ENCODE peak calls at places on chromosomes 11 and 22, in seven cellular contexts. Z, H, U, L, M, N and V are unnamed samples.
A peak's percentile ranks its signal among the peaks of the same experiment; 100 is the strongest.

GRCh38 chr22:39316440-39317083 is 2.9 kb downstream of the RPL3 start:
- DNase-seq in Z (peak; percentile 52), H (peak; percentile 95), U (peak; percentile 78), L (peak; percentile 91), M (peak; percentile 88), N (peak; percentile 93), V (peak; percentile 86)

GRCh38 chr22:18001040-18001893 is 23.1 kb downstream of the MICAL3 start:
- DNase-seq in Z (peak; percentile 96), H (peak; percentile 98), U (peak; percentile 81), L (peak; percentile 97), M (peak; percentile 97), N (peak; percentile 96), V (peak; percentile 95)

GRCh38 chr22:29030016-29030617 is 31.5 kb downstream of the C22orf31 start:
- DNase-seq in Z (no peak), H (peak; percentile 80), U (no peak), L (no peak), M (no peak), N (peak; percentile 21), V (no peak)

GRCh38 chr11:16347928-16348685 is 8.2 kb downstream of the SOX6 start:
- DNase-seq in Z (peak; percentile 77), H (peak; percentile 7), U (no peak), L (no peak), M (no peak), N (peak; percentile 14), V (no peak)

GRCh38 chr22:19448739-19449421 is 1.4 kb upstream of the C22orf39 start:
- DNase-seq in Z (no peak), H (no peak), U (no peak), L (no peak), M (no peak), N (no peak), V (no peak)

GRCh38 chr22:27431896-27432295 is 369.7 kb downstream of the MN1 start:
- DNase-seq in Z (no peak), H (no peak), U (no peak), L (no peak), M (no peak), N (no peak), V (no peak)

GRCh38 chr11:93887111-93887510 is 36.7 kb upstream of the VSTM5 start:
- DNase-seq in Z (no peak), H (no peak), U (no peak), L (no peak), M (no peak), N (no peak), V (no peak)

GRCh38 chr11:5345831-5346230 is 2.5 kb upstream of the OR51B5 start:
- DNase-seq in Z (no peak), H (no peak), U (no peak), L (no peak), M (no peak), N (no peak), V (no peak)

GRCh38 chr22:43846966-43847365 is 15.3 kb downstream of the SULT4A1 start:
- DNase-seq in Z (no peak), H (no peak), U (no peak), L (no peak), M (no peak), N (no peak), V (no peak)

GRCh38 chr11:8207080-8208000 is 38.5 kb upstream of the RIC3 start:
- DNase-seq in Z (peak; percentile 61), H (peak; percentile 18), U (no peak), L (no peak), M (no peak), N (peak; percentile 2), V (no peak)

GRCh38 chr11:134437821-134438220 is 25.8 kb upstream of the B3GAT1 start:
- DNase-seq in Z (no peak), H (no peak), U (no peak), L (no peak), M (no peak), N (no peak), V (no peak)

GRCh38 chr11:124644426-124645280 is 22.0 kb downstream of the TBRG1 start:
- DNase-seq in Z (peak; percentile 78), H (peak; percentile 95), U (peak; percentile 56), L (peak; percentile 79), M (peak; percentile 72), N (peak; percentile 79), V (peak; percentile 64)

GRCh38 chr11:3146612-3147256 is 18.4 kb downstream of the OSBPL5 start:
- DNase-seq in Z (no peak), H (peak; percentile 91), U (no peak), L (peak; percentile 11), M (no peak), N (peak; percentile 64), V (no peak)

GRCh38 chr11:95092549-95093324 is 3.1 kb downstream of the ENDOD1 start:
- DNase-seq in Z (no peak), H (peak; percentile 59), U (no peak), L (peak; percentile 94), M (peak; percentile 40), N (peak; percentile 73), V (peak; percentile 39)

GRCh38 chr11:3123761-3124733 is 41.1 kb downstream of the OSBPL5 start:
- DNase-seq in Z (no peak), H (peak; percentile 96), U (no peak), L (peak; percentile 95), M (no peak), N (peak; percentile 96), V (peak; percentile 92)

GRCh38 chr11:67285541-67286498 is 3.3 kb upstream of the ANKRD13D start:
- DNase-seq in Z (no peak), H (no peak), U (no peak), L (no peak), M (no peak), N (no peak), V (no peak)

GRCh38 chr11:66277475-66278391 is at the start of gene CNIH2:
- DNase-seq in Z (peak; percentile 43), H (peak; percentile 68), U (peak; percentile 66), L (no peak), M (no peak), N (no peak), V (peak; percentile 16)

GRCh38 chr22:19378362-19378711 is 53.2 kb downstream of the HIRA start:
- DNase-seq in Z (no peak), H (no peak), U (no peak), L (no peak), M (no peak), N (no peak), V (no peak)

GRCh38 chr11:96969251-96969650 is 579.4 kb downstream of the JRKL start:
- DNase-seq in Z (no peak), H (no peak), U (no peak), L (peak; percentile 25), M (no peak), N (no peak), V (no peak)

GRCh38 chr11:61134801-61135257 is 26.4 kb downstream of the VPS37C start:
- DNase-seq in Z (no peak), H (no peak), U (no peak), L (no peak), M (no peak), N (no peak), V (no peak)

GRCh38 chr11:7667460-7667859 is 5.8 kb downstream of the CYB5R2 start:
- DNase-seq in Z (no peak), H (peak; percentile 63), U (no peak), L (no peak), M (no peak), N (no peak), V (no peak)

GRCh38 chr11:7571640-7572000 is 57.8 kb downstream of the PPFIBP2 start:
- DNase-seq in Z (peak; percentile 43), H (peak; percentile 84), U (peak; percentile 79), L (peak; percentile 60), M (peak; percentile 37), N (peak; percentile 64), V (peak; percentile 23)

GRCh38 chr11:834371-835316 is 1.9 kb downstream of the CD151 start:
- DNase-seq in Z (no peak), H (peak; percentile 95), U (no peak), L (peak; percentile 68), M (no peak), N (peak; percentile 77), V (peak; percentile 31)

GRCh38 chr11:116825854-116826750 is 3.0 kb upstream of the APOA4 start:
- DNase-seq in Z (no peak), H (no peak), U (no peak), L (no peak), M (no peak), N (no peak), V (no peak)

GRCh38 chr22:45131749-45132148 is 32.0 kb upstream of the NUP50 start:
- DNase-seq in Z (no peak), H (no peak), U (no peak), L (no peak), M (peak; percentile 78), N (no peak), V (peak; percentile 80)

GRCh38 chr11:64659417-64660144 is 63.4 kb downstream of the NRXN2 start:
- DNase-seq in Z (no peak), H (peak; percentile 52), U (no peak), L (peak; percentile 88), M (no peak), N (peak; percentile 98), V (peak; percentile 95)

GRCh38 chr22:44118645-44119315 is 61.9 kb upstream of the PARVG start:
- DNase-seq in Z (no peak), H (no peak), U (no peak), L (no peak), M (no peak), N (no peak), V (no peak)

GRCh38 chr11:77467993-77468392 is 5.9 kb downstream of the PAK1 start:
- DNase-seq in Z (no peak), H (no peak), U (no peak), L (peak; percentile 38), M (no peak), N (no peak), V (peak; percentile 44)

GRCh38 chr11:117945047-117945820 is 16.0 kb upstream of the TMPRSS13 start:
- DNase-seq in Z (no peak), H (no peak), U (no peak), L (no peak), M (no peak), N (no peak), V (no peak)

GRCh38 chr11:116256155-116256554 is 516.6 kb downstream of the BUD13 start:
- DNase-seq in Z (no peak), H (no peak), U (no peak), L (no peak), M (no peak), N (no peak), V (no peak)

GRCh38 chr11:14454861-14455632 is 44.6 kb downstream of the COPB1 start:
- DNase-seq in Z (no peak), H (peak; percentile 43), U (no peak), L (peak; percentile 47), M (peak; percentile 35), N (no peak), V (no peak)

GRCh38 chr11:66359662-66360087 is 11.9 kb downstream of the SLC29A2 start:
- DNase-seq in Z (no peak), H (no peak), U (no peak), L (no peak), M (no peak), N (no peak), V (no peak)

GRCh38 chr22:30044369-30044768 is 35.9 kb upstream of the HORMAD2 start:
- DNase-seq in Z (peak; percentile 2), H (peak; percentile 92), U (no peak), L (peak; percentile 95), M (no peak), N (peak; percentile 86), V (no peak)

GRCh38 chr11:79160786-79161403 is 279.9 kb downstream of the TENM4 start:
- DNase-seq in Z (no peak), H (no peak), U (no peak), L (no peak), M (no peak), N (no peak), V (peak; percentile 54)

GRCh38 chr22:44758354-44758969 is 6.1 kb downstream of the ARHGAP8 start:
- DNase-seq in Z (no peak), H (peak; percentile 69), U (no peak), L (peak; percentile 9), M (no peak), N (peak; percentile 44), V (no peak)

GRCh38 chr11:118975771-118976709 is 4.5 kb downstream of the FOXR1 start:
- DNase-seq in Z (no peak), H (peak; percentile 37), U (no peak), L (no peak), M (no peak), N (no peak), V (peak; percentile 20)

GRCh38 chr11:116852261-116853125 is 15.1 kb upstream of the APOA1 start:
- DNase-seq in Z (no peak), H (peak; percentile 21), U (no peak), L (peak; percentile 80), M (no peak), N (peak; percentile 90), V (peak; percentile 25)

GRCh38 chr11:20031155-20032001 is 128.9 kb downstream of the DBX1 start:
- DNase-seq in Z (no peak), H (peak; percentile 93), U (no peak), L (peak; percentile 82), M (no peak), N (peak; percentile 88), V (no peak)